ENCODE peak calls at places on chromosomes 16 and 17, in five cellular contexts. E, G, H, O and D are unnamed samples.

GRCh38 chr16:11418506-11418905 is 73.2 kb downstream of the RMI2 start:
- DNase-seq in E (no peak), G (no peak), H (no peak), O (no peak), D (no peak)

GRCh38 chr16:11447836-11448235 is 102.6 kb downstream of the RMI2 start:
- DNase-seq in E (no peak), G (no peak), H (no peak), O (no peak), D (no peak)

GRCh38 chr16:8173111-8173644 is 417.1 kb downstream of the TMEM114 start:
- DNase-seq in E (peak; percentile 52), G (no peak), H (peak; percentile 77), O (peak; percentile 89), D (peak; percentile 60)

GRCh38 chr16:68539704-68540370 is 746 bp downstream of the ZFP90 start:
- DNase-seq in E (no peak), G (no peak), H (no peak), O (peak; percentile 16), D (no peak)

GRCh38 chr16:75250089-75250808 is 1.2 kb downstream of the BCAR1 start:
- DNase-seq in E (no peak), G (peak; percentile 81), H (peak; percentile 81), O (no peak), D (peak; percentile 87)

GRCh38 chr16:3444032-3444388 is 530 bp downstream of the NAA60 start:
- DNase-seq in E (no peak), G (no peak), H (no peak), O (peak; percentile 64), D (no peak)

GRCh38 chr16:83817022-83817421 is 9.2 kb downstream of the HSBP1 start:
- DNase-seq in E (no peak), G (no peak), H (no peak), O (no peak), D (no peak)

GRCh38 chr17:74852237-74853047 is 7.2 kb downstream of the GRIN2C start:
- DNase-seq in E (peak; percentile 75), G (no peak), H (no peak), O (no peak), D (peak; percentile 48)

GRCh38 chr16:87371261-87371866 is 12.2 kb downstream of the FBXO31 start:
- DNase-seq in E (no peak), G (no peak), H (no peak), O (no peak), D (no peak)

GRCh38 chr17:74307984-74308773 is 17.8 kb upstream of the KIF19 start:
- DNase-seq in E (no peak), G (no peak), H (no peak), O (no peak), D (no peak)

GRCh38 chr17:34357398-34357797 is 1.1 kb downstream of the CCL13 start:
- DNase-seq in E (peak; percentile 16), G (no peak), H (no peak), O (no peak), D (no peak)

GRCh38 chr16:4116328-4117249 is at the start of gene ADCY9:
- DNase-seq in E (no peak), G (peak; percentile 84), H (peak; percentile 91), O (peak; percentile 69), D (peak; percentile 85)

GRCh38 chr16:9311303-9311954 is 220.0 kb downstream of the HAPSTR1 start:
- DNase-seq in E (peak; percentile 16), G (no peak), H (no peak), O (no peak), D (peak; percentile 50)

GRCh38 chr17:72455562-72455961 is 334.7 kb downstream of the SOX9 start:
- DNase-seq in E (no peak), G (no peak), H (no peak), O (peak; percentile 62), D (no peak)

GRCh38 chr16:46730801-46731690 is 17.1 kb downstream of the MYLK3 start:
- DNase-seq in E (no peak), G (peak; percentile 21), H (no peak), O (no peak), D (no peak)

GRCh38 chr17:18143044-18143936 is 34.7 kb downstream of the MYO15A start:
- DNase-seq in E (peak; percentile 76), G (no peak), H (peak; percentile 77), O (peak; percentile 56), D (no peak)

GRCh38 chr16:10871157-10871991 is 5.6 kb upstream of the CIITA start:
- DNase-seq in E (no peak), G (no peak), H (peak; percentile 85), O (no peak), D (peak; percentile 79)

GRCh38 chr17:45229681-45230409 is 8.2 kb downstream of the FMNL1 start:
- DNase-seq in E (no peak), G (no peak), H (no peak), O (no peak), D (no peak)

GRCh38 chr16:55809851-55810250 is 23.0 kb downstream of the CES1 start:
- DNase-seq in E (no peak), G (no peak), H (no peak), O (no peak), D (no peak)

GRCh38 chr17:33292981-33293867 is at the start of gene ASIC2:
- DNase-seq in E (no peak), G (no peak), H (no peak), O (peak; percentile 72), D (peak; percentile 48)

GRCh38 chr17:38557836-38558750 is 47.7 kb downstream of the SRCIN1 start:
- DNase-seq in E (peak; percentile 94), G (peak; percentile 93), H (peak; percentile 97), O (peak; percentile 98), D (peak; percentile 92)
- H3K4me3 ChIP-seq in E (peak overlapping the region; percentile 28), G (peak overlapping the region; percentile 35), H (peak overlapping the region; percentile 46), O (peak overlapping the region; percentile 44), D (no peak overlapping the region)

DNA sequence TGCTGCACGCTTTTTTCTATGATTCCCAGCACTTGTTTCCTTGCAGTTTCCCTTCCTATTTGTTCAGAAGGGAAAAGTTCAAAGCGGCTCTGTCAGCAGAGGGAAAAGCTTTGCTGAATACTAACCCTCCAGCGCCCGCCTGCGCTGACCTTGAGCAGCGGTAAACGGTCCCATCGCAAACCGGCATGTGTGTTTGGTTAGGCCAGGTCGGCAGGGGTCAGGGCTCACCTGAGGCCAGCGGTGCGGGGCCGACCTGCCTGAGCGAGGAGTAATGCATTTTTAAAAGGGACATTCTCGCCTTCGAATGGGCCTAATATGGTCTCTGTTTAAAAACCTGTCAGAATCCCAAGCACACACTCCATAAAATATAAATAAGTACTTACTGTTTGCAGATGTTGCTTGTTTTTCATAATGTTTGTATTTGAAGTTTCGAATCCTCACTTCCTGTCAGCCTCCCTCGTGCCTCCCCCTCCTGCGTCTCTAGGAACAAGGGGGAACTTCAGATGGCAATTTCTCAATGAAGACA is 110.1 kb downstream of the IRX3 start:
- DNase-seq in E (peak; percentile 35), G (no peak), H (no peak), O (no peak), D (peak; percentile 3)
- H3K9me3 ChIP-seq in E (no peaks in the 10 kb centered on the region), G (no peaks in the 10 kb centered on the region), H (no peaks in the 10 kb centered on the region), O (no peaks in the 10 kb centered on the region), D (no peaks in the 10 kb centered on the region)

GRCh38 chr16:50467943-50468748 is 80.0 kb upstream of the NKD1 start:
- DNase-seq in E (no peak), G (no peak), H (peak; percentile 57), O (no peak), D (no peak)
- H3K4me3 ChIP-seq in E (peak overlapping the region; percentile 6), G (peak overlapping the region; percentile 41), H (peak overlapping the region; percentile 25), O (peak overlapping the region; percentile 45), D (no peak overlapping the region)

DNA sequence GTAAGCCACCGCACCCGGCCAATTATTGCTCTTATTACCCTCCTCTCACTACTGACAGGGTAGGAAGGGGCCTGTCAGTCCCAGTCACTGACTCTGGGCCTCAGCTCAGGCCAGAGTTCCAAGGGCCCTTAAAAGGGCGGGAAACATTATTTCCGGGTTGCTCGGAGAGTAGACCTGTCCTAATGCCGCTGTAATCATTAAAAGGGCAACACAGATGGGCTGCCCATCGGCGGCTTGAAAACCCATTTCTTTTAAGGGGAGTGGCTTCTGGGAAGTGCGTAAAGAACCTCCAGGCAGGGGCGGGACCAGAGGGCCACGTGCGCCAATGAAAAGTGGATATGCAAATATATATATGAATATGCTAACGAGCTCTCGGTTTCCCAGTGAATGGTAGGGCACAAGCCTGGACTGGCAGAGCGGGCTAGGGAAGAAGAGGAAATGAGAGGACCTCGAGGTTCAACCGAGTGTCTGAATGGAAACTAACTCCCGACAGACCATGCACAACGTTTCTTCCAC is 26.6 kb downstream of the PIPOX start:
- DNase-seq in E (peak; percentile 37), G (no peak), H (no peak), O (no peak), D (peak; percentile 26)
- H3K9me3 ChIP-seq in E (no peaks in the 10 kb centered on the region), G (no peaks in the 10 kb centered on the region), H (no peaks in the 10 kb centered on the region), O (no peaks in the 10 kb centered on the region), D (no peaks in the 10 kb centered on the region)

DNA sequence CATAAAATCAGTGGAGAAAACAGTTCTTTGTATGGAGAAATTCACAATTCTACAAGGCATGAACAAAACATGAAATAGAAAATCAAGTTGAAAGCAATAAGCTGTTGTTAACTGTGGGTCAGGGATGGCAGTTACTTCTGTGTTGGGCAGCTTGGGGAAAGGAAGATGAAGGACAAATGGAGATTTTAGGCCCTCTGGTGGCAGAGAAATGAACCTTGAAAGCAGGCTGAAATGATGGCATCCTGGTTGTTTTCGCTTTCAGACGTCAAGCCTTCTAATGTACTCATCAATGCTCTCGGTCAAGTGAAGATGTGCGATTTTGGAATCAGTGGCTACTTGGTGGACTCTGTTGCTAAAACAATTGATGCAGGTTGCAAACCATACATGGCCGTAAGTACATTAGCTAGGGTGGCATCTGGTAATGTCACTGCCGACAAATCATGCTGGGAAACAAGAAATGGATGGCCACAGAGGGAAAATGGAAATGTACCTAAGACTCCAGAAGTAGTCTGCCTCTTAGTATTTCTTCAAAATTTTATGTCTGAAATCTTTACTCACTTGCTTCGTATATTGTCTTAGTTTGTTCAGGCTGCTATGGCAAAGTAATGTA is 108.9 kb downstream of the MAP2K6 start:
- DNase-seq in E (peak; percentile 60), G (peak; percentile 61), H (no peak), O (peak; percentile 72), D (no peak)
- H3K4me3 ChIP-seq in E (no peak overlapping the region), G (no peak overlapping the region), H (no peak overlapping the region), O (no peak overlapping the region), D (no peak overlapping the region)

GRCh38 chr16:63806794-63807506 is 1314.9 kb downstream of the CDH11 start:
- DNase-seq in E (no peak), G (no peak), H (no peak), O (no peak), D (no peak)
- H3K9me3 ChIP-seq in E (no peaks in the 10 kb centered on the region), G (no peaks in the 10 kb centered on the region), H (no peaks in the 10 kb centered on the region), O (no peaks in the 10 kb centered on the region), D (no peaks in the 10 kb centered on the region)

DNA sequence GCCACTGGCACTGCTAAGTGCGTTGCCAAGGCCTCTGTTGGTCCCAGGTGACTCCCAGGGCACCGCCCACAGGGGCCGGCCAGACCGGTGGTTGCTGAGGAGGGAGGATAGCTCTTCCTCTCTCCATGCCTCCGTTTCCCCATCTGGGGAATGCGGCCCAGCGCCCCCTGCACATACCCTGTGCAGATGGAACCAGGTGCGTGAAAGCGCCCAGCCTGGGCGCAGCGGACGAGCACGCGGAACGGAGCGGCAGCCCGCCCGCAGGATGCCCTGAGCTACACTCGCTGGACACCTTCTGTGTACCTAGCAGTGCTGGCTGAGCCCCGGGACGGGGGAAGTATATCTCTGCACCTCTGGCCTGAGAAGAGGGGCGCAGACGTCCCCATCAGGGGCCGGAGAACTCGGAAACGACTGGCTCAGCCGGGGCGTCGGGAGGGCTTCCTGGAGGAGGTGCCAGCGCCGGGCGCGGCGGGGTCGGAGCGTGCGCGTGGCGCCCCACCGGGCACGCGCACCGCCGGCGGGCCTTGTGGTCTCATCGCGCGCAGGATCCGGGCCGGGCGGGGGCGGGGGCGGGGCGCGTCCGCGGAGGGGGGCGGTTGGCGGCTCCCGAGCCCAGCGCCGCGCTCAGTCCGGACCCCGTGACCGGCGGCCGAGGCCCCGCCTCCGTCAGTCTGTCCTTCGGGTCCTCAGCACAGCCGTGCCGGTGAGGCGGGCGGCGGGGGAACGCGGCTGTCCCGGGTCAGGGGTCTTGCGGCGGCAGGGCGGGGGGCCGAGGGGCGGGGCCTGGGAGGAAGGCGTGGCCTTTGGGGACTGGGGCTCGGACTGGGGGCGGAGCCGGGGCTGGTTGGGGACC is at the start of the genes CCDC78 and HAGHL:
- DNase-seq in E (no peak), G (no peak), H (peak; percentile 82), O (no peak), D (peak; percentile 78)
- H3K4me3 ChIP-seq in E (peak within 1 kb of the TSS; percentile 51), G (peak within 1 kb of the TSS; percentile 52), H (peak within 1 kb of the TSS; percentile 58), O (peak within 1 kb of the TSS; percentile 60), D (no peak within 1 kb of the TSS)